ENCODE peak calls at places on chromosomes 16 and 17, in nine cellular contexts. O is CD4-positive, alpha-beta memory T cell; R is stimulated activated CD4-positive, alpha-beta T cell treated with anti-CD3 and anti-CD28 coated beads, TNF-alpha, amount 100 ng/mL, for 24 hours; H is NCI-H1105 treated with DMSO at 0.1 percent for 48 hours; J is T-helper 1 cell; N is PC-9; C is iPS-NIHi11; T is ascending aorta; Q is Daoy. L is an unnamed sample.

GRCh38 chr16:84478172-84478948 is 26.1 kb downstream of the MEAK7 start:
- DNase-seq in O (no peak), R (no peak), H (no peak), J (no peak), N (no peak), C (no peak), T (no peak), Q (peak; percentile 55), L (no peak)

GRCh38 chr16:67101301-67101675 is 8.5 kb upstream of the PHAF1 start:
- DNase-seq in O (no peak), R (no peak), H (no peak), J (no peak), N (no peak), C (no peak), T (no peak), Q (no peak), L (no peak)

GRCh38 chr16:64948056-64948455 is 173.8 kb downstream of the CDH11 start:
- DNase-seq in O (no peak), R (no peak), H (no peak), J (no peak), N (no peak), C (no peak), T (no peak), Q (no peak), L (no peak)

GRCh38 chr16:86761117-86761971 is 183.0 kb downstream of the FOXL1 start:
- DNase-seq in O (no peak), R (peak; percentile 51), H (peak; percentile 43), J (no peak), N (no peak), C (peak; percentile 80), T (no peak), Q (peak; percentile 72), L (no peak)

GRCh38 chr16:27839419-27839818 is 224.1 kb downstream of the GSG1L start:
- DNase-seq in O (no peak), R (no peak), H (no peak), J (no peak), N (peak; percentile 46), C (no peak), T (no peak), Q (peak; percentile 54), L (no peak)

GRCh38 chr17:36602030-36602737 is 801 bp downstream of the MRM1 start:
- DNase-seq in O (no peak), R (no peak), H (peak; percentile 7), J (no peak), N (no peak), C (no peak), T (no peak), Q (no peak), L (peak; percentile 51)

GRCh38 chr17:48933035-48933434 is 11.6 kb downstream of the SNF8 start:
- DNase-seq in O (no peak), R (no peak), H (no peak), J (no peak), N (no peak), C (no peak), T (no peak), Q (no peak), L (no peak)

GRCh38 chr16:2468142-2468724 is 2.9 kb upstream of the NTN3 start:
- DNase-seq in O (no peak), R (no peak), H (peak; percentile 88), J (no peak), N (peak; percentile 51), C (no peak), T (no peak), Q (peak; percentile 63), L (no peak)

GRCh38 chr16:81809567-81809966 is 30.5 kb downstream of the PLCG2 start:
- DNase-seq in O (no peak), R (no peak), H (no peak), J (no peak), N (no peak), C (no peak), T (no peak), Q (no peak), L (no peak)